ENCODE peak calls at places on chromosome 1, in five cellular contexts. U is uterus, C is adrenal gland, P is NB4, W is ovary. V is an unnamed sample.

GRCh38 chr1:32770741-32771548 is 46.2 kb downstream of the YARS1 start:
- DNase-seq in C (peak; percentile 53), P (peak; percentile 46), W (peak; percentile 46), U (no peak), V (peak; percentile 49)

GRCh38 chr1:58879464-58879863 is 95.6 kb upstream of the JUN start:
- DNase-seq in P (peak; percentile 66), W (no peak), U (no peak), C (no peak), V (no peak)

GRCh38 chr1:115193429-115193828 is 104.1 kb upstream of the TSPAN2 start:
- DNase-seq in U (no peak), P (no peak), C (no peak), W (no peak), V (no peak)

GRCh38 chr1:17314491-17314971 is 6.5 kb downstream of the PADI4 start:
- DNase-seq in P (no peak), U (no peak), C (no peak), W (peak; percentile 46), V (no peak)

GRCh38 chr1:191065771-191066170 is 588.1 kb upstream of the BRINP3 start:
- DNase-seq in W (no peak), C (no peak), P (no peak), U (no peak), V (no peak)

GRCh38 chr1:91513160-91513559 is 12.5 kb downstream of the CDC7 start:
- DNase-seq in C (no peak), U (no peak), W (no peak), P (no peak), V (no peak)

GRCh38 chr1:232529747-232530146 is 100.2 kb downstream of the SIPA1L2 start:
- DNase-seq in C (no peak), P (no peak), W (no peak), U (no peak), V (no peak)

GRCh38 chr1:3198371-3199287 is 129.6 kb downstream of the PRDM16 start:
- DNase-seq in P (no peak), U (no peak), W (no peak), C (no peak), V (no peak)

GRCh38 chr1:246726255-246726679 is 2.1 kb downstream of the SCCPDH start:
- DNase-seq in W (no peak), C (peak; percentile 23), P (peak; percentile 50), U (no peak), V (no peak)

GRCh38 chr1:27284425-27285287 is 37.3 kb upstream of the TMEM222 start:
- DNase-seq in P (peak; percentile 82), W (peak; percentile 85), C (peak; percentile 87), U (peak; percentile 86), V (peak; percentile 93)

GRCh38 chr1:222466150-222466865 is 81.6 kb downstream of the HHIPL2 start:
- DNase-seq in W (no peak), P (no peak), C (no peak), U (no peak), V (no peak)

GRCh38 chr1:244755673-244756072 is 79.8 kb upstream of the COX20 start:
- DNase-seq in P (no peak), U (no peak), C (no peak), W (no peak), V (no peak)

GRCh38 chr1:26164036-26164927 is 4.5 kb downstream of the C1orf232 start:
- DNase-seq in P (peak; percentile 47), W (peak; percentile 77), C (no peak), U (no peak), V (peak; percentile 83)

GRCh38 chr1:89711140-89711778 is 78.3 kb downstream of the LRRC8C start:
- DNase-seq in P (no peak), W (no peak), C (no peak), U (no peak), V (no peak)

GRCh38 chr1:87685366-87686136 is 356.9 kb downstream of the LMO4 start:
- DNase-seq in W (no peak), C (no peak), P (no peak), U (no peak), V (no peak)

GRCh38 chr1:169604781-169605560 is 18.7 kb upstream of the F5 start:
- DNase-seq in P (peak; percentile 78), C (no peak), W (no peak), U (no peak), V (peak; percentile 86)

GRCh38 chr1:206717237-206717989 is 32.7 kb downstream of the MAPKAPK2 start:
- DNase-seq in W (no peak), P (peak; percentile 29), U (no peak), C (no peak), V (no peak)

GRCh38 chr1:182217967-182218366 is 156.5 kb upstream of the ZNF648 start:
- DNase-seq in P (no peak), C (no peak), W (no peak), U (no peak), V (no peak)

GRCh38 chr1:15334995-15335394 is 74.7 kb upstream of the EFHD2 start:
- DNase-seq in U (no peak), C (no peak), W (no peak), P (no peak), V (no peak)

GRCh38 chr1:206859082-206859491 is 6.3 kb upstream of the IL20 start:
- DNase-seq in W (no peak), U (no peak), C (no peak), P (no peak), V (no peak)

GRCh38 chr1:183126000-183126366 is 60.1 kb upstream of the LAMC2 start:
- DNase-seq in W (no peak), C (no peak), P (no peak), U (no peak), V (no peak)

GRCh38 chr1:161439280-161440232 is 65.7 kb upstream of the FCGR2A start:
- DNase-seq in P (peak; percentile 13), W (no peak), U (no peak), C (no peak), V (peak; percentile 76)

GRCh38 chr1:161440312-161440894 is 64.9 kb upstream of the FCGR2A start:
- DNase-seq in C (peak; percentile 31), P (peak; percentile 89), U (peak; percentile 25), W (peak; percentile 58), V (peak; percentile 91)
- TF ChIP-seq POLR2A in C (no peak), P (peak; percentile 42), U (no peak), W (no peak), V (no peak)

GRCh38 chr1:230047114-230047865 is 19.7 kb upstream of the GALNT2 start:
- DNase-seq in U (no peak), C (no peak), W (no peak), P (no peak), V (no peak)
- TF ChIP-seq POLR2A in U (no peak), C (no peak), W (no peak), P (no peak), V (no peak)

GRCh38 chr1:6450943-6451373 is 15.0 kb downstream of the TNFRSF25 start:
- DNase-seq in W (no peak), C (no peak), P (no peak), U (no peak), V (no peak)
- TF ChIP-seq POLR2A in W (no peak), C (no peak), P (no peak), U (no peak), V (no peak)

GRCh38 chr1:5661196-5662130 is 330.8 kb downstream of the NPHP4 start:
- DNase-seq in P (no peak), W (no peak), U (no peak), C (no peak), V (no peak)
- TF ChIP-seq POLR2A in P (no peak), W (no peak), U (no peak), C (no peak), V (no peak)

GRCh38 chr1:248905949-248906740 is at the start of gene PGBD2:
- DNase-seq in C (peak; percentile 96), W (peak; percentile 97), U (peak; percentile 93), P (peak; percentile 93), V (peak; percentile 99)
- TF ChIP-seq POLR2A in C (peak; percentile 79), W (peak; percentile 93), U (no peak), P (peak; percentile 53), V (peak; percentile 45)

GRCh38 chr1:172967936-172968335 is 82.8 kb downstream of the TNFSF18 start:
- DNase-seq in P (no peak), C (no peak), W (no peak), U (no peak), V (no peak)
- TF ChIP-seq POLR2A in P (no peak), C (no peak), W (no peak), U (no peak), V (no peak)

DNA sequence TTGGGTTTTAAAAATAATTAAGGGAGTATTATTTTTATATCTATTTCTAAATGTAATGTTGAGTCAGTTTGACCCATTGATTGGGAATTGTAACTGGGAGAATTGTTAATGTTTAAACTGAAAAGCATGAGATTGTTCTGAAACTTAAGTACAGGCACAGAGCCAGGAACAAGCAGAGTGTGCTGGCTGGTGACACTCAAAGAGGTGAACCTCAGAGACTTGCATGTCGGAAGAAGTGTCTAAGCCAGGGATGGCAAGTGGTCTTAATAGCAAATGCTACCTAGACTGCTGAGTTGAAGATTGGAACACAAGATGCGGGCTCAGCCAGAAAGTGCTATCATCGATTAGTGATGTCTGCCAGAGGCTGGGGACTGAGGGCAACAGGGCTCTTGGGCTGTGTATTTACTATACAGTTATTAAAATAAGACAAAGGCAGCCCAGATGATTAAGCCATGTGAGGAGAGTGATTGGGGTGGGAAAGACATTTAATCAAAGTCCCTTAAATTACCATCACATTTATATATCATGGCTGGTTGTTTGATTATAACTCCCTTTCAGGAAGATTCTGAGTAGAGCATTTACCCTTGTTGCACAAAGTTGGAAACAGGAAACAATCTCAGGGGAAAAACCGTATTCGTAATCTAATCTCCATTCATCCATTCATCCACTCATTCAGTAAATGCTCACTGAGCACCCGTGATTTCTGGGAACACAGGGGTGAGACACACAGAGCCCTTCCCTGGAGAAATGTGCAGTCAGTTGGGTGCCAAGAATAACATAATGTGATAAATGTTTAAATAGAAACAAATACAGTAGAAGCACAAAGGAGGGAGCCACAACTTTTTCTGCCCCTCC is 42.8 kb downstream of the C8A start:
- DNase-seq in P (no peak), C (no peak), W (no peak), U (no peak), V (no peak)
- TF ChIP-seq POLR2A in P (no peak), C (no peak), W (no peak), U (no peak), V (no peak)

GRCh38 chr1:46247433-46248121 is at the start of gene RAD54L:
- DNase-seq in W (peak; percentile 98), P (peak; percentile 99), C (peak; percentile 97), U (peak; percentile 99), V (peak; percentile 98)
- TF ChIP-seq POLR2A in W (no peak), P (peak; percentile 71), C (no peak), U (no peak), V (no peak)

GRCh38 chr1:212794561-212795014 is 2.9 kb downstream of the TATDN3 start:
- DNase-seq in U (no peak), C (no peak), P (peak; percentile 88), W (no peak), V (no peak)
- TF ChIP-seq POLR2A in U (no peak), C (no peak), P (no peak), W (no peak), V (no peak)

GRCh38 chr1:2135425-2135824 is 59.1 kb downstream of the FAAP20 start:
- DNase-seq in P (no peak), W (peak; percentile 78), C (no peak), U (peak; percentile 34), V (peak; percentile 80)
- TF ChIP-seq POLR2A in P (no peak), W (no peak), C (no peak), U (no peak), V (no peak)